ENCODE peak calls at places on chromosomes 1 and 21, in eight cellular contexts. W is hepatocyte; L is activated CD4-positive, alpha-beta T cell treated with anti-CD3 and anti-CD28 coated beads, Interleukin-2, amount 50 U/mL, for 4 hours; S is Right ventricle myocardium superior; A is astrocyte of the cerebellum; Y is globus pallidus; E is aorta; K is activated naive CD8-positive, alpha-beta T cell treated with anti-CD3 and anti-CD28 coated beads, Interleukin-2, amount 10 ng/mL, durations not matched to agents 7 days and 5 days. D is an unnamed sample.

GRCh38 chr1:158362941-158363340 is 9.2 kb downstream of the CD1E start:
- DNase-seq in Y (no peak), S (no peak), L (no peak), E (no peak), K (no peak), A (no peak), W (no peak), D (no peak)

GRCh38 chr1:19639999-19640362 is 4.1 kb upstream of the NBL1 start:
- DNase-seq in S (no peak), W (no peak), K (no peak), Y (no peak), A (no peak), L (no peak), E (no peak), D (no peak)

GRCh38 chr1:209802117-209802779 is 3.7 kb downstream of the IRF6 start:
- DNase-seq in S (no peak), A (no peak), L (no peak), W (no peak), K (no peak), Y (no peak), E (no peak), D (no peak)

GRCh38 chr1:226406401-226406881 is 1.5 kb downstream of the PARP1 start:
- DNase-seq in W (no peak), S (no peak), K (no peak), A (no peak), L (no peak), E (no peak), Y (no peak), D (no peak)

GRCh38 chr1:30816211-30817082 is 58.9 kb upstream of the LAPTM5 start:
- DNase-seq in K (no peak), L (no peak), Y (peak; percentile 97), A (peak; percentile 49), S (peak; percentile 64), E (peak; percentile 87), W (peak; percentile 76), D (peak; percentile 93)

GRCh38 chr1:170618418-170618817 is 45.5 kb upstream of the PRRX1 start:
- DNase-seq in L (no peak), K (no peak), E (no peak), S (no peak), A (no peak), Y (no peak), W (no peak), D (no peak)

GRCh38 chr1:59294423-59294822 is 2.5 kb upstream of the FGGY start:
- DNase-seq in S (no peak), W (no peak), E (no peak), K (no peak), A (no peak), L (no peak), Y (no peak), D (no peak)

GRCh38 chr1:53548031-53548491 is 88.9 kb downstream of the DMRTB1 start:
- DNase-seq in E (peak; percentile 51), W (no peak), L (no peak), A (no peak), Y (no peak), S (peak; percentile 29), K (peak; percentile 14), D (peak; percentile 59)

GRCh38 chr1:64515427-64515826 is 45.5 kb downstream of the CACHD1 start:
- DNase-seq in W (peak; percentile 39), A (no peak), L (no peak), E (no peak), K (no peak), Y (no peak), S (peak; percentile 59), D (no peak)

GRCh38 chr1:182635871-182636270 is 31.7 kb upstream of the RGS16 start:
- DNase-seq in S (no peak), W (no peak), E (no peak), Y (no peak), K (no peak), L (no peak), A (no peak), D (no peak)

GRCh38 chr21:36909901-36910561 is 56.4 kb downstream of the HLCS start:
- DNase-seq in A (peak; percentile 95), K (no peak), E (no peak), L (no peak), Y (no peak), S (no peak), W (peak; percentile 81), D (no peak)

GRCh38 chr21:24716306-24716918 is 890.9 kb downstream of the MRPL39 start:
- DNase-seq in K (no peak), W (no peak), Y (no peak), S (no peak), A (peak; percentile 65), L (no peak), E (no peak), D (no peak)

GRCh38 chr1:74766579-74766978 is 33.6 kb downstream of the TYW3 start:
- DNase-seq in E (no peak), A (no peak), L (no peak), W (no peak), Y (no peak), S (no peak), K (no peak), D (no peak)

GRCh38 chr1:205339717-205340116 is 17.0 kb downstream of the KLHDC8A start:
- DNase-seq in Y (no peak), K (no peak), E (no peak), A (no peak), L (no peak), W (no peak), S (no peak), D (peak; percentile 37)

GRCh38 chr1:35269190-35269988 is 880 bp downstream of the ZMYM4 start:
- DNase-seq in S (no peak), A (no peak), L (no peak), W (peak; percentile 17), E (no peak), K (no peak), Y (no peak), D (no peak)

GRCh38 chr21:31706562-31706961 is 25.4 kb downstream of the SCAF4 start:
- DNase-seq in S (no peak), K (no peak), L (no peak), E (no peak), W (no peak), A (no peak), Y (no peak), D (no peak)

GRCh38 chr1:218374972-218375371 is 29.8 kb downstream of the TGFB2 start:
- DNase-seq in L (no peak), A (no peak), S (no peak), W (no peak), K (no peak), Y (no peak), E (no peak), D (no peak)